ENCODE peak calls at places on chromosomes 12 and 14, in four cellular contexts. One of them, this sample, is unnamed.

GRCh38 chr12:124752437-124753229 is 111.0 kb downstream of the SCARB1 start:
- DNase-seq in KBM-7: no peak
- DNase-seq in PC-9: no peak
- DNase-seq in activated CD8-positive, alpha-beta memory T cell treated with anti-CD3 and anti-CD28 coated beads, Interleukin-2, amount 50 U/mL, for 48 hours: no peak
- DNase-seq in this sample: peak

GRCh38 chr12:62256408-62257079 is 3.7 kb upstream of the USP15 start:
- DNase-seq in activated CD8-positive, alpha-beta memory T cell treated with anti-CD3 and anti-CD28 coated beads, Interleukin-2, amount 50 U/mL, for 48 hours: no peak
- DNase-seq in KBM-7: peak
- DNase-seq in PC-9: no peak
- DNase-seq in this sample: no peak

GRCh38 chr14:54805521-54806322 is 96.9 kb downstream of the GCH1 start:
- DNase-seq in activated CD8-positive, alpha-beta memory T cell treated with anti-CD3 and anti-CD28 coated beads, Interleukin-2, amount 50 U/mL, for 48 hours: peak
- DNase-seq in PC-9: peak
- DNase-seq in KBM-7: peak
- DNase-seq in this sample: peak

GRCh38 chr12:66516133-66516532 is 162.7 kb downstream of the GRIP1 start:
- DNase-seq in PC-9: no peak
- DNase-seq in activated CD8-positive, alpha-beta memory T cell treated with anti-CD3 and anti-CD28 coated beads, Interleukin-2, amount 50 U/mL, for 48 hours: no peak
- DNase-seq in KBM-7: no peak
- DNase-seq in this sample: no peak

GRCh38 chr12:219891-220352 is 6.0 kb upstream of the SLC6A12 start:
- DNase-seq in KBM-7: peak
- DNase-seq in PC-9: peak
- DNase-seq in activated CD8-positive, alpha-beta memory T cell treated with anti-CD3 and anti-CD28 coated beads, Interleukin-2, amount 50 U/mL, for 48 hours: peak
- DNase-seq in this sample: peak

GRCh38 chr12:62846506-62846905 is 88.4 kb downstream of the PPM1H start:
- DNase-seq in KBM-7: no peak
- DNase-seq in PC-9: no peak
- DNase-seq in activated CD8-positive, alpha-beta memory T cell treated with anti-CD3 and anti-CD28 coated beads, Interleukin-2, amount 50 U/mL, for 48 hours: no peak
- DNase-seq in this sample: no peak

GRCh38 chr12:108570743-108571603 is 8.6 kb downstream of the ISCU start:
- DNase-seq in PC-9: no peak
- DNase-seq in KBM-7: peak
- DNase-seq in activated CD8-positive, alpha-beta memory T cell treated with anti-CD3 and anti-CD28 coated beads, Interleukin-2, amount 50 U/mL, for 48 hours: peak
- DNase-seq in this sample: no peak

GRCh38 chr14:104390941-104391901 is 188.3 kb upstream of the C14orf180 start:
- DNase-seq in activated CD8-positive, alpha-beta memory T cell treated with anti-CD3 and anti-CD28 coated beads, Interleukin-2, amount 50 U/mL, for 48 hours: peak
- DNase-seq in KBM-7: no peak
- DNase-seq in PC-9: no peak
- DNase-seq in this sample: peak

GRCh38 chr12:124451637-124452243 is 115.7 kb downstream of the NCOR2 start:
- DNase-seq in PC-9: no peak
- DNase-seq in KBM-7: no peak
- DNase-seq in activated CD8-positive, alpha-beta memory T cell treated with anti-CD3 and anti-CD28 coated beads, Interleukin-2, amount 50 U/mL, for 48 hours: no peak
- DNase-seq in this sample: no peak

GRCh38 chr14:72978856-72979255 is 48.0 kb downstream of the ZFYVE1 start:
- DNase-seq in activated CD8-positive, alpha-beta memory T cell treated with anti-CD3 and anti-CD28 coated beads, Interleukin-2, amount 50 U/mL, for 48 hours: no peak
- DNase-seq in KBM-7: no peak
- DNase-seq in PC-9: no peak
- DNase-seq in this sample: no peak

GRCh38 chr12:2615665-2616387 is 178.9 kb upstream of the FKBP4 start:
- DNase-seq in PC-9: no peak
- DNase-seq in KBM-7: no peak
- DNase-seq in activated CD8-positive, alpha-beta memory T cell treated with anti-CD3 and anti-CD28 coated beads, Interleukin-2, amount 50 U/mL, for 48 hours: no peak
- DNase-seq in this sample: no peak

GRCh38 chr12:46450279-46450748 is 77.7 kb upstream of the SLC38A2 start:
- DNase-seq in PC-9: no peak
- DNase-seq in activated CD8-positive, alpha-beta memory T cell treated with anti-CD3 and anti-CD28 coated beads, Interleukin-2, amount 50 U/mL, for 48 hours: no peak
- DNase-seq in KBM-7: peak
- DNase-seq in this sample: peak